ENCODE peak calls at places on chromosomes 12 and 14, in eight cellular contexts. One of them, this sample, is unnamed.
A peak's percentile ranks its signal among the peaks of the same experiment; 100 is the strongest.

GRCh38 chr14:96824283-96824682 is 27.1 kb downstream of the VRK1 start:
- DNase-seq in stimulated activated CD8-positive, alpha-beta memory T cell treated with anti-CD3 and anti-CD28 coated beads, Interleukin-12 subunit alpha, Interleukin-12 subunit beta, amount 100 ng/mL, for 1 hour: no peak
- DNase-seq in activated CD4-positive, alpha-beta T cell treated with anti-CD3 and anti-CD28 coated beads, Interleukin-2, amount 50 U/mL, for 48 hours: no peak
- DNase-seq in germinal center: no peak
- DNase-seq in cerebellar cortex: no peak
- DNase-seq in substantia nigra: no peak
- DNase-seq in activated CD4-positive, CD25-positive, alpha-beta regulatory T cell: no peak
- DNase-seq in renal cortical epithelial cell: peak; percentile 51
- DNase-seq in this sample: no peak

GRCh38 chr12:14868916-14869315 is 16.7 kb downstream of the MGP start:
- DNase-seq in activated CD4-positive, CD25-positive, alpha-beta regulatory T cell: no peak
- DNase-seq in stimulated activated CD8-positive, alpha-beta memory T cell treated with anti-CD3 and anti-CD28 coated beads, Interleukin-12 subunit alpha, Interleukin-12 subunit beta, amount 100 ng/mL, for 1 hour: no peak
- DNase-seq in activated CD4-positive, alpha-beta T cell treated with anti-CD3 and anti-CD28 coated beads, Interleukin-2, amount 50 U/mL, for 48 hours: no peak
- DNase-seq in renal cortical epithelial cell: peak; percentile 14
- DNase-seq in germinal center: no peak
- DNase-seq in cerebellar cortex: no peak
- DNase-seq in substantia nigra: no peak
- DNase-seq in this sample: no peak

GRCh38 chr14:63026491-63026890 is 18.8 kb downstream of the KCNH5 start:
- DNase-seq in activated CD4-positive, alpha-beta T cell treated with anti-CD3 and anti-CD28 coated beads, Interleukin-2, amount 50 U/mL, for 48 hours: no peak
- DNase-seq in renal cortical epithelial cell: no peak
- DNase-seq in activated CD4-positive, CD25-positive, alpha-beta regulatory T cell: no peak
- DNase-seq in cerebellar cortex: no peak
- DNase-seq in substantia nigra: no peak
- DNase-seq in stimulated activated CD8-positive, alpha-beta memory T cell treated with anti-CD3 and anti-CD28 coated beads, Interleukin-12 subunit alpha, Interleukin-12 subunit beta, amount 100 ng/mL, for 1 hour: no peak
- DNase-seq in germinal center: no peak
- DNase-seq in this sample: no peak

GRCh38 chr14:69699743-69700309 is 67.1 kb upstream of the SRSF5 start:
- DNase-seq in activated CD4-positive, alpha-beta T cell treated with anti-CD3 and anti-CD28 coated beads, Interleukin-2, amount 50 U/mL, for 48 hours: no peak
- DNase-seq in activated CD4-positive, CD25-positive, alpha-beta regulatory T cell: no peak
- DNase-seq in stimulated activated CD8-positive, alpha-beta memory T cell treated with anti-CD3 and anti-CD28 coated beads, Interleukin-12 subunit alpha, Interleukin-12 subunit beta, amount 100 ng/mL, for 1 hour: no peak
- DNase-seq in germinal center: no peak
- DNase-seq in renal cortical epithelial cell: no peak
- DNase-seq in cerebellar cortex: no peak
- DNase-seq in substantia nigra: no peak
- DNase-seq in this sample: no peak

GRCh38 chr14:68593806-68594536 is 198.9 kb downstream of the ZFP36L1 start:
- DNase-seq in germinal center: peak; percentile 27
- DNase-seq in renal cortical epithelial cell: peak; percentile 18
- DNase-seq in cerebellar cortex: no peak
- DNase-seq in activated CD4-positive, CD25-positive, alpha-beta regulatory T cell: no peak
- DNase-seq in stimulated activated CD8-positive, alpha-beta memory T cell treated with anti-CD3 and anti-CD28 coated beads, Interleukin-12 subunit alpha, Interleukin-12 subunit beta, amount 100 ng/mL, for 1 hour: no peak
- DNase-seq in activated CD4-positive, alpha-beta T cell treated with anti-CD3 and anti-CD28 coated beads, Interleukin-2, amount 50 U/mL, for 48 hours: no peak
- DNase-seq in substantia nigra: no peak
- DNase-seq in this sample: peak; percentile 63

GRCh38 chr14:76872796-76873432 is 46.7 kb downstream of the LRRC74A start:
- DNase-seq in activated CD4-positive, alpha-beta T cell treated with anti-CD3 and anti-CD28 coated beads, Interleukin-2, amount 50 U/mL, for 48 hours: peak; percentile 73
- DNase-seq in stimulated activated CD8-positive, alpha-beta memory T cell treated with anti-CD3 and anti-CD28 coated beads, Interleukin-12 subunit alpha, Interleukin-12 subunit beta, amount 100 ng/mL, for 1 hour: peak; percentile 49
- DNase-seq in substantia nigra: peak; percentile 51
- DNase-seq in cerebellar cortex: peak; percentile 62
- DNase-seq in renal cortical epithelial cell: peak; percentile 15
- DNase-seq in germinal center: peak; percentile 67
- DNase-seq in activated CD4-positive, CD25-positive, alpha-beta regulatory T cell: peak; percentile 38
- DNase-seq in this sample: peak; percentile 52

GRCh38 chr12:96211989-96212388 is 17.8 kb downstream of the ELK3 start:
- DNase-seq in activated CD4-positive, CD25-positive, alpha-beta regulatory T cell: no peak
- DNase-seq in cerebellar cortex: peak; percentile 72
- DNase-seq in activated CD4-positive, alpha-beta T cell treated with anti-CD3 and anti-CD28 coated beads, Interleukin-2, amount 50 U/mL, for 48 hours: peak; percentile 41
- DNase-seq in germinal center: no peak
- DNase-seq in renal cortical epithelial cell: no peak
- DNase-seq in stimulated activated CD8-positive, alpha-beta memory T cell treated with anti-CD3 and anti-CD28 coated beads, Interleukin-12 subunit alpha, Interleukin-12 subunit beta, amount 100 ng/mL, for 1 hour: no peak
- DNase-seq in substantia nigra: no peak
- DNase-seq in this sample: peak; percentile 52

GRCh38 chr12:119578112-119578511 is 15.5 kb upstream of the TMEM233 start:
- DNase-seq in substantia nigra: no peak
- DNase-seq in renal cortical epithelial cell: peak; percentile 49
- DNase-seq in germinal center: no peak
- DNase-seq in cerebellar cortex: no peak
- DNase-seq in activated CD4-positive, alpha-beta T cell treated with anti-CD3 and anti-CD28 coated beads, Interleukin-2, amount 50 U/mL, for 48 hours: peak; percentile 34
- DNase-seq in stimulated activated CD8-positive, alpha-beta memory T cell treated with anti-CD3 and anti-CD28 coated beads, Interleukin-12 subunit alpha, Interleukin-12 subunit beta, amount 100 ng/mL, for 1 hour: no peak
- DNase-seq in activated CD4-positive, CD25-positive, alpha-beta regulatory T cell: no peak
- DNase-seq in this sample: peak; percentile 11

GRCh38 chr12:89470741-89471504 is 53.7 kb downstream of the GALNT4 start:
- DNase-seq in germinal center: peak; percentile 18
- DNase-seq in cerebellar cortex: no peak
- DNase-seq in substantia nigra: no peak
- DNase-seq in renal cortical epithelial cell: peak; percentile 67
- DNase-seq in activated CD4-positive, CD25-positive, alpha-beta regulatory T cell: no peak
- DNase-seq in stimulated activated CD8-positive, alpha-beta memory T cell treated with anti-CD3 and anti-CD28 coated beads, Interleukin-12 subunit alpha, Interleukin-12 subunit beta, amount 100 ng/mL, for 1 hour: no peak
- DNase-seq in activated CD4-positive, alpha-beta T cell treated with anti-CD3 and anti-CD28 coated beads, Interleukin-2, amount 50 U/mL, for 48 hours: no peak
- DNase-seq in this sample: no peak

GRCh38 chr12:108690191-108690518 is 41.2 kb downstream of the CORO1C start:
- DNase-seq in renal cortical epithelial cell: no peak
- DNase-seq in activated CD4-positive, CD25-positive, alpha-beta regulatory T cell: no peak
- DNase-seq in activated CD4-positive, alpha-beta T cell treated with anti-CD3 and anti-CD28 coated beads, Interleukin-2, amount 50 U/mL, for 48 hours: no peak
- DNase-seq in germinal center: no peak
- DNase-seq in cerebellar cortex: no peak
- DNase-seq in substantia nigra: no peak
- DNase-seq in stimulated activated CD8-positive, alpha-beta memory T cell treated with anti-CD3 and anti-CD28 coated beads, Interleukin-12 subunit alpha, Interleukin-12 subunit beta, amount 100 ng/mL, for 1 hour: no peak
- DNase-seq in this sample: no peak

GRCh38 chr14:86333506-86333905 is 803.6 kb downstream of the FLRT2 start:
- DNase-seq in stimulated activated CD8-positive, alpha-beta memory T cell treated with anti-CD3 and anti-CD28 coated beads, Interleukin-12 subunit alpha, Interleukin-12 subunit beta, amount 100 ng/mL, for 1 hour: no peak
- DNase-seq in renal cortical epithelial cell: no peak
- DNase-seq in germinal center: no peak
- DNase-seq in activated CD4-positive, alpha-beta T cell treated with anti-CD3 and anti-CD28 coated beads, Interleukin-2, amount 50 U/mL, for 48 hours: no peak
- DNase-seq in activated CD4-positive, CD25-positive, alpha-beta regulatory T cell: no peak
- DNase-seq in cerebellar cortex: no peak
- DNase-seq in substantia nigra: no peak
- DNase-seq in this sample: no peak

GRCh38 chr14:100893228-100893601 is 10.3 kb downstream of the RTL1 start:
- DNase-seq in cerebellar cortex: no peak
- DNase-seq in activated CD4-positive, alpha-beta T cell treated with anti-CD3 and anti-CD28 coated beads, Interleukin-2, amount 50 U/mL, for 48 hours: no peak
- DNase-seq in stimulated activated CD8-positive, alpha-beta memory T cell treated with anti-CD3 and anti-CD28 coated beads, Interleukin-12 subunit alpha, Interleukin-12 subunit beta, amount 100 ng/mL, for 1 hour: no peak
- DNase-seq in activated CD4-positive, CD25-positive, alpha-beta regulatory T cell: no peak
- DNase-seq in germinal center: no peak
- DNase-seq in renal cortical epithelial cell: no peak
- DNase-seq in substantia nigra: no peak
- DNase-seq in this sample: no peak

GRCh38 chr12:74412607-74413230 is 124.9 kb upstream of the ATXN7L3B start:
- DNase-seq in substantia nigra: no peak
- DNase-seq in cerebellar cortex: peak; percentile 37
- DNase-seq in activated CD4-positive, alpha-beta T cell treated with anti-CD3 and anti-CD28 coated beads, Interleukin-2, amount 50 U/mL, for 48 hours: no peak
- DNase-seq in renal cortical epithelial cell: peak; percentile 15
- DNase-seq in activated CD4-positive, CD25-positive, alpha-beta regulatory T cell: no peak
- DNase-seq in stimulated activated CD8-positive, alpha-beta memory T cell treated with anti-CD3 and anti-CD28 coated beads, Interleukin-12 subunit alpha, Interleukin-12 subunit beta, amount 100 ng/mL, for 1 hour: no peak
- DNase-seq in germinal center: no peak
- DNase-seq in this sample: peak; percentile 10

GRCh38 chr14:52950410-52950897 is 396 bp downstream of the FERMT2 start:
- DNase-seq in stimulated activated CD8-positive, alpha-beta memory T cell treated with anti-CD3 and anti-CD28 coated beads, Interleukin-12 subunit alpha, Interleukin-12 subunit beta, amount 100 ng/mL, for 1 hour: no peak
- DNase-seq in substantia nigra: peak; percentile 42
- DNase-seq in germinal center: no peak
- DNase-seq in renal cortical epithelial cell: no peak
- DNase-seq in cerebellar cortex: peak; percentile 71
- DNase-seq in activated CD4-positive, CD25-positive, alpha-beta regulatory T cell: no peak
- DNase-seq in activated CD4-positive, alpha-beta T cell treated with anti-CD3 and anti-CD28 coated beads, Interleukin-2, amount 50 U/mL, for 48 hours: peak; percentile 27
- DNase-seq in this sample: peak; percentile 55

GRCh38 chr12:52691076-52691764 is 11.0 kb upstream of the KRT1 start:
- DNase-seq in substantia nigra: peak; percentile 2
- DNase-seq in germinal center: peak; percentile 44
- DNase-seq in activated CD4-positive, alpha-beta T cell treated with anti-CD3 and anti-CD28 coated beads, Interleukin-2, amount 50 U/mL, for 48 hours: peak; percentile 58
- DNase-seq in renal cortical epithelial cell: no peak
- DNase-seq in stimulated activated CD8-positive, alpha-beta memory T cell treated with anti-CD3 and anti-CD28 coated beads, Interleukin-12 subunit alpha, Interleukin-12 subunit beta, amount 100 ng/mL, for 1 hour: no peak
- DNase-seq in cerebellar cortex: no peak
- DNase-seq in activated CD4-positive, CD25-positive, alpha-beta regulatory T cell: peak; percentile 38
- DNase-seq in this sample: peak; percentile 40